ENCODE peak calls at places on chromosomes 11 and 22, in five cellular contexts. O is H1, J is neuronal stem cell, T is H9, U is trophoblast cell. Z is an unnamed sample.

GRCh38 chr11:23540101-23540561 is 679.9 kb upstream of the CCDC179 start:
- DNase-seq in O (peak; percentile 50), J (peak; percentile 57), T (peak; percentile 69), U (peak; percentile 57), Z (peak; percentile 53)

GRCh38 chr22:30288414-30289125 is 735 bp downstream of the CASTOR1 start:
- DNase-seq in O (peak; percentile 59), J (peak; percentile 8), T (no peak), U (no peak), Z (no peak)

GRCh38 chr11:91907225-91907624 is 317.4 kb upstream of the FAT3 start:
- DNase-seq in O (no peak), J (no peak), T (no peak), U (no peak), Z (no peak)

GRCh38 chr11:8282621-8283509 is 19.2 kb upstream of the LMO1 start:
- DNase-seq in O (peak; percentile 57), J (no peak), T (peak; percentile 59), U (no peak), Z (no peak)

GRCh38 chr11:13784441-13784840 is 116.0 kb downstream of the FAR1 start:
- DNase-seq in O (no peak), J (no peak), T (no peak), U (no peak), Z (no peak)

GRCh38 chr11:46896719-46897406 is 21.5 kb downstream of the LRP4 start:
- DNase-seq in O (no peak), J (no peak), T (no peak), U (peak; percentile 79), Z (peak; percentile 68)

GRCh38 chr11:71501071-71501985 is 25.7 kb upstream of the KRTAP5-7 start:
- DNase-seq in O (peak; percentile 33), J (no peak), T (no peak), U (no peak), Z (no peak)

GRCh38 chr11:15563054-15563453 is 448.3 kb downstream of the INSC start:
- DNase-seq in O (no peak), J (no peak), T (no peak), U (no peak), Z (no peak)

GRCh38 chr11:9462806-9463537 is 2.2 kb downstream of the ZNF143 start:
- DNase-seq in O (no peak), J (no peak), T (no peak), U (peak; percentile 51), Z (peak; percentile 21)

GRCh38 chr11:35304393-35304790 is 115.0 kb downstream of the SLC1A2 start:
- DNase-seq in O (no peak), J (no peak), T (no peak), U (peak; percentile 49), Z (peak; percentile 83)

GRCh38 chr11:60003729-60004128 is 13.3 kb upstream of the OOSP4B start:
- DNase-seq in O (no peak), J (no peak), T (no peak), U (no peak), Z (no peak)

GRCh38 chr11:64314805-64315561 is 2.4 kb downstream of the TRMT112 start:
- DNase-seq in O (no peak), J (no peak), T (no peak), U (no peak), Z (no peak)

GRCh38 chr11:46826310-46827044 is 19.6 kb downstream of the CKAP5 start:
- DNase-seq in O (peak; percentile 86), J (peak; percentile 72), T (peak; percentile 90), U (peak; percentile 85), Z (peak; percentile 86)

GRCh38 chr11:63592975-63593395 is 21.2 kb downstream of the PLAAT3 start:
- DNase-seq in O (peak; percentile 68), J (no peak), T (no peak), U (peak; percentile 54), Z (no peak)

GRCh38 chr11:34570584-34570983 is 50.3 kb upstream of the EHF start:
- DNase-seq in O (no peak), J (no peak), T (no peak), U (peak; percentile 59), Z (no peak)

GRCh38 chr22:49866134-49866533 is 12.5 kb downstream of the ZBED4 start:
- DNase-seq in O (no peak), J (no peak), T (no peak), U (no peak), Z (no peak)

GRCh38 chr11:79493555-79494171 is 52.8 kb upstream of the TENM4 start:
- DNase-seq in O (peak; percentile 98), J (peak; percentile 73), T (peak; percentile 95), U (peak; percentile 76), Z (peak; percentile 55)

GRCh38 chr11:35330924-35331323 is 88.4 kb downstream of the SLC1A2 start:
- DNase-seq in O (no peak), J (no peak), T (no peak), U (no peak), Z (no peak)

GRCh38 chr22:30922151-30922611 is 46.4 kb downstream of the MORC2 start:
- DNase-seq in O (no peak), J (no peak), T (no peak), U (peak; percentile 87), Z (no peak)

GRCh38 chr11:1738380-1738779 is 12.0 kb downstream of the IFITM10 start:
- DNase-seq in O (no peak), J (no peak), T (no peak), U (no peak), Z (no peak)

GRCh38 chr22:34105461-34106062 is 185.3 kb upstream of the LARGE1 start:
- DNase-seq in O (peak; percentile 91), J (peak; percentile 62), T (peak; percentile 85), U (peak; percentile 1), Z (no peak)

GRCh38 chr22:46241397-46242007 is 8.6 kb downstream of the CDPF1 start:
- DNase-seq in O (no peak), J (no peak), T (no peak), U (no peak), Z (no peak)

GRCh38 chr11:126352934-126353801 is 2.3 kb upstream of the ST3GAL4 start:
- DNase-seq in O (no peak), J (no peak), T (no peak), U (peak; percentile 9), Z (peak; percentile 69)

GRCh38 chr11:13206086-13206640 is 71.4 kb upstream of the BMAL1 start:
- DNase-seq in O (no peak), J (no peak), T (no peak), U (no peak), Z (no peak)

GRCh38 chr11:113193894-113194293 is 120.5 kb upstream of the TTC12 start:
- DNase-seq in O (no peak), J (no peak), T (no peak), U (no peak), Z (no peak)

GRCh38 chr11:94735907-94736306 is 32.2 kb upstream of the AMOTL1 start:
- DNase-seq in O (no peak), J (no peak), T (no peak), U (no peak), Z (no peak)
- H2AK5ac ChIP-seq in O (no peak overlapping the region), J (no peak overlapping the region), T (no peak overlapping the region), U (no peak overlapping the region), Z (peak overlapping the region; percentile 94)

DNA sequence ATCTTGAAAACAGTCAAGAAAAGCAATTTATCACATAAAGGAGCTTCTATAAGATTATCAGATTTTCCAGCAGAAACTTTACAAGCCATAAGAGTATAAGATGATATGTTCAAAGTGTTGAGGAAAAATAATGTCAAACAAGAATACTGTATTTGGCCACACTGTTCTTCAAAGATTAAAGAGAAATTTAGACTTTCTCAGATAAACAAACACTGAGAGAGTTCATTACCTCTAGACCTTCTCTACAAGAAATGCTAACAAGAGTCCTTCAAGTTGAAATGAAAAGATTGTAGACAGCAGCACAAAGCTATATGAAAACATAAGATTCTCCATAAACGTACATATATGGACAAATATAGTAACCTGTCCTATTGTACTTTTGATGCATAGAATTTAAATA is 8.0 kb upstream of the MTMR2 start:
- DNase-seq in O (no peak), J (no peak), T (no peak), U (no peak), Z (no peak)
- H2BK12ac ChIP-seq in O (no peak overlapping the region), J (no peak overlapping the region), T (no peak overlapping the region), U (no peak overlapping the region), Z (no peak overlapping the region)

DNA sequence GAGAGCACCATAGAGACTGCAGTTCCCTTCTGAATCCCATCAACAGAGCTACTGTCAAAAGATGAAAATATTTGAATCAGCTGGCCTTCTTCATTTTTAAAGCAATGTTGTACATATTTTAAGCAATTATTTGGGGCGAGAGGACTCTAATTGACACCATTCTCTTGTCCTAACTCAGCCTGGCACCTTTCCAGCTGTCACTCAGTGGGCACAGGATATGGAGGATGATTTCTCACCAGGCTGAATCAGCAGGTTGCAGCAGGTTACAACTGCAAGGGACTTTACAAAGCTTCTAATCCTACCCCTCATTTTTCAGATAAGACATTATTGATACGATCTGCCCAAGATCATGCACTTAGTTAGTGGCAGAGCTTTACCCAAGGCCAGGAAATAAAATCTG is 11.9 kb upstream of the WT1 start:
- DNase-seq in O (no peak), J (no peak), T (no peak), U (no peak), Z (no peak)
- H2AK5ac ChIP-seq in O (no peak overlapping the region), J (no peak overlapping the region), T (no peak overlapping the region), U (no peak overlapping the region), Z (no peak overlapping the region)

GRCh38 chr11:117618273-117618672 is 178.7 kb downstream of the DSCAML1 start:
- DNase-seq in O (no peak), J (no peak), T (no peak), U (no peak), Z (no peak)
- H2BK12ac ChIP-seq in O (no peak overlapping the region), J (no peak overlapping the region), T (no peak overlapping the region), U (no peak overlapping the region), Z (no peak overlapping the region)

DNA sequence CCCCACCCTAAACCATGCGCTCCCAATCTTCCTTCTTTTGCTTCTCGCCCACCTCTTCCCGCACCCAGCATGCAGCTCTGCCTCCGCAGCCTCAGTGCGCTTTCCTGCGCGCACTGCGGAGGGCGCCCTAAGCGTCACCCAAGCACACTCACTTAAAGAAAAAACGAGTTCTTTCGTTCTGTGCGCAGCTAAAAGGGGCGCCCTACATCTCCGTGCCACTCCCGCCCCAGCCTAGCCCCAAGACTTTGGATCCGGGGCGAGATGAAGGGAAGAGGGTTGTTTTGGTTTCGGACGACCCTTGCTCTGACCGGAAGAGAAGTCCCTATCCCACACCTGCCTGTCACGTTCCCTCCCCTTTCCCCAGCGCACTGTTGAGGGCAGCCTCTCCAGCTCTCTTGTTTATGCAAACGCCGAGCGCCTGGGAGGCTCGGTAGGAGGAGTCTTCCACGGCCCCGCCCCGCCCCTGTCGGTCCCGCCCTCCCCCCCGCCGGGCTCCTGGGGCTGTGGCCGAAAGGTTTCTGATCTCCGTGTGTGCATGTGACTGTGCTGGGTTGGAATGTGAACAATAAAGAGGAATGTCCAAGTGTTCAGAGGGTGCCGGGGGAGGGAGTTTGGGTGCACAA is 5.3 kb downstream of the VSIG2 start:
- DNase-seq in O (peak; percentile 88), J (no peak), T (peak; percentile 95), U (peak; percentile 93), Z (peak; percentile 74)
- H2AK5ac ChIP-seq in O (no peak overlapping the region), J (no peak overlapping the region), T (no peak overlapping the region), U (no peak overlapping the region), Z (no peak overlapping the region)

GRCh38 chr22:26325641-26326040 is 103.4 kb upstream of the ASPHD2 start:
- DNase-seq in O (no peak), J (no peak), T (no peak), U (no peak), Z (no peak)
- H2BK12ac ChIP-seq in O (no peak overlapping the region), J (no peak overlapping the region), T (no peak overlapping the region), U (no peak overlapping the region), Z (no peak overlapping the region)

GRCh38 chr11:93654266-93654665 is 7.2 kb upstream of the CEP295 start:
- DNase-seq in O (no peak), J (no peak), T (no peak), U (no peak), Z (no peak)
- H2AK5ac ChIP-seq in O (no peak overlapping the region), J (no peak overlapping the region), T (no peak overlapping the region), U (no peak overlapping the region), Z (no peak overlapping the region)

GRCh38 chr11:70012134-70012733 is 65.9 kb upstream of the ANO1 start:
- DNase-seq in O (no peak), J (no peak), T (no peak), U (no peak), Z (no peak)
- H2BK12ac ChIP-seq in O (no peak overlapping the region), J (no peak overlapping the region), T (no peak overlapping the region), U (no peak overlapping the region), Z (no peak overlapping the region)

Z was measured in mesenchymal stem cell.